ENCODE peak calls at places on chromosomes 4 and X, in eight cellular contexts. V is GM23248, Q is mammary epithelial cell, C is trophoblast cell, I is GM23338, R is hepatocyte, X is fibroblast of lung, E is mesenchymal stem cell. Y is an unnamed sample.

GRCh38 chrX:46547857-46548256 is 2.6 kb upstream of the ZNF674 start:
- DNase-seq in V (peak), Q (peak), C (peak), I (no peak), R (no peak), X (peak), E (peak), Y (peak)

GRCh38 chr4:14837860-14838259 is 164.4 kb upstream of the CPEB2 start:
- DNase-seq in V (peak), Q (no peak), C (no peak), I (peak), R (no peak), X (no peak), E (peak), Y (no peak)

GRCh38 chrX:102658551-102658950 is 7.3 kb downstream of the GPRASP1 start:
- DNase-seq in V (peak), Q (no peak), C (no peak), I (no peak), R (peak), X (peak), E (peak), Y (no peak)

GRCh38 chr4:27270435-27270834 is 409.8 kb downstream of the STIM2 start:
- DNase-seq in V (no peak), Q (peak), C (no peak), I (no peak), R (no peak), X (no peak), E (no peak), Y (no peak)

GRCh38 chr4:166432842-166433241 is 559.8 kb downstream of the TLL1 start:
- DNase-seq in V (no peak), Q (peak), C (no peak), I (no peak), R (no peak), X (peak), E (no peak), Y (no peak)

GRCh38 chrX:9286234-9286633 is 178.6 kb upstream of the TBL1X start:
- DNase-seq in V (no peak), Q (no peak), C (no peak), I (no peak), R (no peak), X (no peak), E (no peak), Y (no peak)

GRCh38 chrX:153931151-153931550 is 3.7 kb downstream of the NAA10 start:
- DNase-seq in V (no peak), Q (no peak), C (no peak), I (no peak), R (no peak), X (no peak), E (no peak), Y (no peak)

GRCh38 chr4:173528378-173529321 is 1.4 kb downstream of the HAND2 start:
- DNase-seq in V (peak), Q (no peak), C (no peak), I (peak), R (no peak), X (no peak), E (peak), Y (no peak)

GRCh38 chr4:104421576-104421975 is 73.1 kb downstream of the CXXC4 start:
- DNase-seq in V (no peak), Q (no peak), C (peak), I (peak), R (peak), X (no peak), E (peak), Y (peak)

GRCh38 chrX:1596676-1597344 is 5.4 kb downstream of the AKAP17A start:
- DNase-seq in V (no peak), Q (no peak), C (no peak), I (no peak), R (no peak), X (no peak), E (no peak), Y (no peak)

GRCh38 chr4:109462297-109462696 is 28.7 kb downstream of the SEC24B start:
- DNase-seq in V (no peak), Q (no peak), C (no peak), I (no peak), R (no peak), X (peak), E (no peak), Y (no peak)

DNA sequence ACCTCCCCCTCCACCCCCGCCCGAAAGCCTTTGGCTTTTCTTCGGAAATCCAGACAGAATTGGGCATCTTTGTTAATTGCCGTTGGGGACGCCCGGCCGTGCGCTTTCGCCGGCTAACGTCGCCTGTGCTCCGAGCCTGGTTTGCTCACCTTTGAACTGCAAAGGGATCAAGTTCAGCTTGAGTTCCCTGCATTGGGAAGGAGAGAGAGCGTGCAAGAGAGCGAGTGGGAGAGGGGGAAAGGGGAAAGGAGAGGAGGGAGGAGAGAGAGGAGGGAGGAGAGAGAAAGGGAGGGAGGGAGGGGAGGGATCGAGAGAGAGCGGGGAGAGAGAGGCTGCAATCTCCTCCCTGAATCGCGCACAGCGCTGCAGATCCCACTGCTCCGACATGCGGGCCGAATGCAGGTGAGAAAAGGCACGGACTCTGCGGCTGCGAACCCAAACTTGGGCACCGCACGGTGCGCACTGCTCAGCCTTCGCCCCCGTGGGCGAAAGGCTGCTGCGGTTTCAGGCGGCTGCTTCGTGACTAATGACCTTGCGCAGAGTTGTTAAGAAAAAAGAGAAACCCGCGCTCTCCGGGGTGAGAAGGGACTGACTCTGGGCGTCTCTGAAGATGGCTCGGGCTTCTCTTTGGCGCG is at the start of gene PCDH7:
- DNase-seq in V (peak), Q (peak), C (no peak), I (peak), R (peak), X (peak), E (peak), Y (peak)
- H2AFZ ChIP-seq in V (peak), Q (peak), C (peak), I (peak), R (peak), X (peak), E (peak), Y (peak)

GRCh38 chrX:132622130-132622529 is 133.3 kb upstream of the MBNL3 start:
- DNase-seq in V (peak), Q (peak), C (no peak), I (no peak), R (peak), X (peak), E (peak), Y (peak)
- H3K4me3 ChIP-seq in V (no peak), Q (no peak), C (no peak), I (no peak), R (no peak), X (no peak), E (no peak), Y (no peak)

GRCh38 chrX:7925867-7926472 is 1.2 kb downstream of the PNPLA4 start:
- DNase-seq in V (peak), Q (peak), C (peak), I (peak), R (peak), X (peak), E (peak), Y (peak)
- H2AFZ ChIP-seq in V (peak), Q (peak), C (no peak), I (no peak), R (no peak), X (no peak), E (no peak), Y (no peak)

DNA sequence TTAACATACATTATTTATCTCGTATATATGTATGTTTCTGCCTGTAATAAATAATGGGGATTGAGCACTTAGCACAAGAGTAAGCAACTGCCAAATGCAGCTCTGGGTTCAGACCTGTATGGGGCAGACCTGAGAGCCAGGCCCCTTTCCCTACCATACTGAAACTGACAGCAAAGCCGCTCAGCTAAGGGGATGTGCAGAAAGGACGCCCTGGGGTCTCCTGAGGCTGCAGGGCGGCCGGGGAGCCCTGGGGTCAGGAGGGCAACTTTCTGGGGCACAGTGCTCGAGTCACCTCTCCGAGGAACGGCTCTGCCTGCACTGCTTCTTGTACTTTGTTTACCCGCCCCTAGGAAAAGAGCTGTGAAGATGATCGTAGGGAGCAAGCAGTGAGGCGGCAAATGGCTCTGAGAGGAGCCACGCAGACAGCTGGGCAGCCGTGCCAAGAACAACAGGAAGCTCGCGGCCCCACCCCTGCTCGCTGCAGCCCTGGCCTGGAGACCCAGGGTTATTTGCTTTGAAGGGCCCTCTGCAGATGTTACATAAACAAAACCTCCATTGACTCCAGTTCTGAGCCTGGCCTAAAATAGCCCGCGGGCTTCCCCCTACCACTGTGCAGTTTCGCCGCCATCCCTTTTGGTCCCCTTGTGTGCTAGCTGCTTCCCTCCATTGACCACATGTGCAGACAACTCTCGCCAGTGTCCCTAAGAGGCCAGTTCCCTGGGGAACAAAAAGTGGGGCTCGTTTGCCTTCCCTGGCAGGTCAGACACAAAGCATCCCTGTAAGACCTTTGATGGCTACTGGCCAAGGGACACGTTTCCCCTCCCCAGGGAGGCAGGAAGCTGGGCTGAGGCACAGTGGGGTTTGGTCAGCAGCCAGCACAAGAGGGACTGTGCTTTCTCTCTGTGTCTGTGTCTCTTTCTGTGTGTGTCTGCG is 111.3 kb upstream of the LNX1 start:
- DNase-seq in V (peak), Q (peak), C (no peak), I (peak), R (peak), X (peak), E (peak), Y (peak)
- H3K4me3 ChIP-seq in V (peak), Q (no peak), C (no peak), I (no peak), R (no peak), X (peak), E (no peak), Y (peak)

DNA sequence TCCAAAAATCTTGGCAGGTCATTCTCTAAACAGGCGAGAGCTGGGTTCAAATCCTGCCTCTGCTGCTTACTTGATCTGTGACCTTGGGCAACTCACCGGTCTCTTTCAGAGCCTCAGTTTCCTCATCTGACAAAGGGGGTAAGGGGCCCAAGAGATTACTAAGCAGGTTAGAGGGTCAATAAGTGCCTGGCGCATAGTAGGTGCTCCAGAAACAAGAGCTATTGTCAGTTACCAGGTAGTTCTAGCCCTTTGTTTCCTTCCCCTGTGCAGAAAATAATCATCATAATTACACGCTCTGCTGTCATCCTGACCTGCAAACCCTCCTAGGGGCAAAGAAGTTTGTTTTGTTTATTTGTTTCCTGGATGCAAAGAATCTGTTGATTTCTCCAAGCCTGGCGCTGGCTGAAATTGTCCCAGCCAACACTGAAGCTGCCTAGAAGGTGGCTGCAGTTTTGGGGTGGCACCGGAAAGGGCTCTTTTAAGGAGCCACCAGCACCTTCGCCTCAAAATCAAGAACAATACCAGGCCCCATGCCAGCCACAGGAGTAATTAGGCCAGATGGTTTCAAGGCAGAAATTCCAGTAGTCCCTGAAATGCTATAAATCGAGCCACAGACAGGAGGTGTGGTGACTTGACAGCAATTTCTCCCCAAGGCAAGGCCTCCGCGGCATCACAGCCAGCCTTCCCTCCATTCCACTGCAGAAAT is 10.2 kb upstream of the KIAA0232 start:
- DNase-seq in V (peak), Q (peak), C (peak), I (no peak), R (no peak), X (no peak), E (peak), Y (peak)
- H2AFZ ChIP-seq in V (no peak), Q (peak), C (no peak), I (no peak), R (no peak), X (no peak), E (no peak), Y (no peak)

GRCh38 chrX:110066488-110067225 is 63.7 kb downstream of the TMEM164 start:
- DNase-seq in V (no peak), Q (no peak), C (no peak), I (no peak), R (no peak), X (no peak), E (no peak), Y (no peak)

GRCh38 chrX:110070970-110071369 is 68.1 kb downstream of the TMEM164 start:
- DNase-seq in V (no peak), Q (no peak), C (no peak), I (no peak), R (no peak), X (no peak), E (no peak), Y (no peak)
- H3K4me3 ChIP-seq in V (no peak), Q (no peak), C (no peak), I (no peak), R (no peak), X (no peak), E (no peak), Y (no peak)

Y was measured in astrocyte.